ENCODE peak calls at places on chromosomes 11 and 22, in five cellular contexts. A, R, K, L and W are unnamed samples.

GRCh38 chr11:86499723-86500129 is 125.0 kb downstream of the CCDC81 start:
- DNase-seq in R (no peak), A (no peak), K (no peak), L (no peak), W (no peak)

GRCh38 chr22:45154383-45154782 is 9.3 kb upstream of the NUP50 start:
- DNase-seq in A (peak), L (no peak), K (peak), R (no peak), W (no peak)

GRCh38 chr11:10584071-10584501 is 15.6 kb upstream of the LYVE1 start:
- DNase-seq in L (no peak), R (no peak), A (peak), K (peak), W (no peak)

GRCh38 chr11:131888230-131888826 is 517.9 kb downstream of the NTM start:
- DNase-seq in L (peak), R (no peak), A (peak), K (peak), W (no peak)

GRCh38 chr11:67577951-67578350 is 5.7 kb upstream of the GSTP1 start:
- DNase-seq in L (no peak), R (no peak), A (no peak), K (no peak), W (no peak)

GRCh38 chr22:29689872-29690213 is 30.0 kb upstream of the CABP7 start:
- DNase-seq in A (no peak), K (peak), L (peak), R (no peak), W (peak)

GRCh38 chr22:31286360-31287255 is 5.7 kb downstream of the PIK3IP1 start:
- DNase-seq in K (no peak), L (no peak), A (no peak), R (no peak), W (peak)

GRCh38 chr22:47175151-47175760 is 412.8 kb downstream of the TBC1D22A start:
- DNase-seq in L (no peak), R (no peak), A (no peak), K (no peak), W (no peak)

GRCh38 chr22:42624551-42625106 is 9.9 kb upstream of the POLDIP3 start:
- DNase-seq in K (no peak), A (no peak), R (no peak), L (no peak), W (no peak)

GRCh38 chr11:68146704-68147474 is 25.7 kb upstream of the CHKA start:
- DNase-seq in A (no peak), L (no peak), K (peak), R (no peak), W (no peak)

GRCh38 chr11:72363112-72363511 is 71.2 kb downstream of the CLPB start:
- DNase-seq in L (no peak), A (no peak), R (no peak), K (no peak), W (no peak)

GRCh38 chr11:47121731-47122130 is 54.9 kb downstream of the ARFGAP2 start:
- DNase-seq in L (no peak), A (no peak), R (no peak), K (no peak), W (no peak)

GRCh38 chr11:12717851-12718291 is 43.6 kb downstream of the TEAD1 start:
- DNase-seq in R (no peak), K (peak), L (peak), A (no peak), W (peak)

GRCh38 chr22:43378011-43378704 is 33.7 kb upstream of the MPPED1 start:
- DNase-seq in A (no peak), L (no peak), K (peak), R (no peak), W (no peak)

GRCh38 chr11:267491-267994 is 10.7 kb upstream of the NLRP6 start:
- DNase-seq in K (no peak), A (no peak), L (peak), R (no peak), W (no peak)

GRCh38 chr11:47179655-47179991 is 2.9 kb upstream of the ARFGAP2 start:
- DNase-seq in K (no peak), A (no peak), L (no peak), R (no peak), W (peak)

GRCh38 chr11:28086569-28086968 is 21.4 kb downstream of the KIF18A start:
- DNase-seq in L (peak), A (no peak), R (no peak), K (peak), W (no peak)

GRCh38 chr22:27684856-27685255 is 116.7 kb downstream of the MN1 start:
- DNase-seq in K (no peak), L (no peak), A (no peak), R (no peak), W (no peak)

GRCh38 chr11:118980191-118980881 is 8.8 kb downstream of the FOXR1 start:
- DNase-seq in L (no peak), K (no peak), A (no peak), R (no peak), W (no peak)

GRCh38 chr11:122803716-122804115 is 34.6 kb upstream of the CRTAM start:
- DNase-seq in R (no peak), L (peak), A (no peak), K (no peak), W (no peak)

GRCh38 chr22:25362215-25362882 is 142.9 kb downstream of the CRYBB2 start:
- DNase-seq in A (no peak), R (peak), L (no peak), K (peak), W (peak)

GRCh38 chr11:78809931-78810481 is 235.3 kb upstream of the NARS2 start:
- DNase-seq in R (no peak), A (no peak), K (no peak), L (no peak), W (no peak)

GRCh38 chr11:58318532-58318931 is 40.3 kb downstream of the OR5B17 start:
- DNase-seq in A (peak), R (no peak), L (no peak), K (no peak), W (no peak)

GRCh38 chr11:14320020-14320419 is 39.0 kb downstream of the RRAS2 start:
- DNase-seq in L (no peak), K (peak), A (no peak), R (no peak), W (peak)

GRCh38 chr11:103368151-103368550 is 258.9 kb downstream of the DYNC2H1 start:
- DNase-seq in L (no peak), R (no peak), A (no peak), K (peak), W (no peak)

GRCh38 chr11:65539401-65540289 is 14.8 kb downstream of the SCYL1 start:
- DNase-seq in R (no peak), K (no peak), L (peak), A (no peak), W (no peak)

GRCh38 chr11:65542738-65543390 is 15.3 kb downstream of the LTBP3 start:
- DNase-seq in L (no peak), R (no peak), K (no peak), A (no peak), W (no peak)

GRCh38 chr11:65538915-65539374 is 14.1 kb downstream of the SCYL1 start:
- DNase-seq in K (no peak), A (no peak), R (no peak), L (no peak), W (no peak)

GRCh38 chr11:65540290-65541092 is 15.6 kb downstream of the SCYL1 start:
- DNase-seq in R (peak), K (peak), A (peak), L (peak), W (peak)

DNA sequence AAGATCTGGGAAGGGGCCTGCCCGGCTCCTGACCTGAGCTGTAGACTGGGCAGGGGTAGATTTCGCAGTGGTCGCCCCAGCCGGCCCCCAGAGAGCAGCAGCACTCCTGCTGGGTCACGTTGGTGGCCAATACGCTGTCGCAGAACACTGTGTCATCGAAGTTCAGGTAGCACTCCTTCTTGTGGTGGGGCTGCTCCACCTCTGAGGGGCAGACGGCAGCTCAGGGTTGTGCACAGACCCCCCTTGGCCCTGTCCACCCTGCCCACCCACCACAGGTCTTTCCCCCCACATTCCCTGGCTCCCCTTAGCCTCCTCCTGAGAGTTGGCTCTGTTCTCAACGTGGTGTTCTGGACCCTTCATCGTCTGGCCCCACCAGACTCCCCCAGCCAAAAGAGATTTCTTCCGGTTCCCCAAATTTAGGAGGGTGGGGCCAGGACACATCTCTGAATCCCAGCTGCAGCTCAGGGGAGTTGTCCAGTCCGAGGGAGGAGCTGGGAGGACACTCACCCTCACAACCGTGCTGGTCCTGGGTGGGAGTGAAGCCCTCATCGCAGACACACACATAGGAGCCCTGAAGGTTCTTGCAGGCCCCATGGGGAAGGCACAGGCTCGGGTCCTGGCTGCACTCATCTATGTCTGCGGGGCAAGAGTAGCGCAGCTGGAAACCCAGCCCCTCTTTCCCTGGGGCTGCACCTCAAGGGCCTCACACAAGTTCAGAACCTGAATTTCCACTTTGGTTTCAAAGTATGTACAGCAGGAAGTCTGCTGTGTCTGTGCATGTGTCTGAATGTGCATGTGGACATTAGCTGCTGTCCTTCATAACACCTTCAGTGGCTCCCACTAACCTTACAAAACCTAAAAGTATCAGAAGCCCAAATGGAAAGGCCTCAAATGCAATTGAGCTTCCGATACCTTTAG is 16.5 kb downstream of the SCYL1 start:
- DNase-seq in R (no peak), K (no peak), A (no peak), L (peak), W (no peak)
- H3K4me3 ChIP-seq in R (peak), K (peak), A (peak), L (peak), W (peak)

GRCh38 chr22:50170453-50171318 is at the start of gene PANX2:
- DNase-seq in A (no peak), K (peak), L (no peak), R (no peak), W (no peak)

GRCh38 chr22:50167689-50168489 is 2.6 kb upstream of the PANX2 start:
- DNase-seq in A (no peak), L (no peak), R (no peak), K (no peak), W (no peak)

GRCh38 chr22:50169181-50169759 is 1.3 kb upstream of the PANX2 start:
- DNase-seq in K (no peak), R (no peak), L (no peak), A (no peak), W (no peak)

GRCh38 chr22:50171319-50171964 is 911 bp downstream of the PANX2 start:
- DNase-seq in R (no peak), A (no peak), K (no peak), L (no peak), W (no peak)

DNA sequence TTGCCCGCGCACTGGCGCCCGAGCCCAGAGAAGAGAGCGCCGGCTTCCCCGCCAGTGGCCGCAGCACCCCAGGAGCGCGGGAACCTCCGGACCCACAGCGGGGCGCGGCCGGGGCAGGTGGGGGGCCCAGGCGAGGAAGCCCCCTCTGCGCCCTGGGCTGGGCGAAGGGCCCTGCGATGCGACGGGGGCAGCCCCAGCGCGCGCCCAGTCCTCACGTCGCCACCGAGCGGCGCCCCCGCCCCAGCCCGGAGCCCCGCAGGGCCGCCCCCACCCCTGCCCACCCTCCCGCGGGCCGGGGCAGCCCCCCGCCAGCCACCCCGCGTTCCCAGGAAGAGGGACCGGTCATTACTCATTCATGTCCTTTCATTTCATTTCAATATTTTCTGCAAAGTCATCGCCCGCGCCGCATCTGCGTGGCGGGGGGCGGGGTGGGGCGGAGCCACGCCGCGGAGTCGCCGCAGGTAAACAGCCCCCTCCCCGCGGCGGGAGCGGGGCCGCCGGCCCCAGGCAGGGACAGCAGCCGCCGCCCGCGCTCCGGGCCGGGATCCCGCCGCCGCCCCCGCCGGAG is 673 bp upstream of the PANX2 start:
- DNase-seq in A (no peak), K (peak), L (no peak), R (no peak), W (no peak)
- H3K4me3 ChIP-seq in A (peak), K (no peak), L (peak), R (peak), W (no peak)

DNA sequence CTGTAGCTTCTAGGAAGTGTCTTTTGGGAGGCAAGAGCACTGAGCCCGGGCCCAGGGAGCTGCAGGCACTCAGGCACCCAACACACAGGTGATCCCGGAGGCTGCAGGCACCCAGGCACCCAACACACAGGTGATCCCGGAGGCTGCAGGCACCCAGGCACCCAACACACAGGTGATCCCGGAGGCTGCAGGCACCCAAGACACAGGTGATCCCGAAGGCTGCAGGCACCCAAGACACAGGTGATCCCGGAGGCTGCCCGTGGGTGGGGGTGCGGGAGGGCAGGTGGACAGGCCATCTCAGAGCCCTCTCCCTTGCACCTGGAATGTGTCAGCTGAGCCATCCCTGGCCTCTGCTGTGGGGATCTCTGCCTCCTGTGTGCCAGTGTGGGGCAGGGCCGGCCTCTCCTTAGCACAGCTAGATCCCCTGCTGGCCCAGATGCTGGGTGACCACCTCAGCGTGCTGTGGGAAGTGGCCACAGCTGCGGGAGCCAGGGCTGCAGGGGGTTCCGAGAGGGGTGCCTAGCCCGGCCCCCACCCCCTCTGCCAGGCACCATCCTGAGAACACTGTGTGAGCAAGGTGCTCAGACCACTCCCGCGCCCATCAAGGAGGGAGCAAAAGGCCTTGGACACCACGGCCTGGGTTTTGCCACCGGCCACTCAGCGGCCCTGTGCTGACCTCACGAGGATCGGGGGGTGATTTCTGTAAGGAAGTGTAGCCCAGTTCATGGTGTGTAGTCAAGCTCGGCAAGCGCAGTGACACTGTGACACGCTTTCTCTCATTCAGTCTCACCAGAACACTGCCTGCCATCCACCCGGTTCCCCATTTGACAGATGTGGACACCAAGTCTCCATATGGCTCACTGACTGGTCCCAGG is 14.2 kb downstream of the MRGPRG start:
- DNase-seq in K (no peak), A (no peak), R (no peak), L (no peak), W (no peak)
- H3K4me3 ChIP-seq in K (no peak), A (no peak), R (no peak), L (no peak), W (no peak)

GRCh38 chr11:45791524-45791923 is 13.4 kb upstream of the SLC35C1 start:
- DNase-seq in R (no peak), A (no peak), K (no peak), L (no peak), W (no peak)

GRCh38 chr11:45794169-45794568 is 10.8 kb upstream of the SLC35C1 start:
- DNase-seq in K (no peak), A (no peak), R (no peak), L (no peak), W (no peak)

GRCh38 chr11:45786272-45786671 is 18.7 kb upstream of the SLC35C1 start:
- DNase-seq in L (no peak), A (no peak), R (no peak), K (no peak), W (no peak)

GRCh38 chr11:45788887-45789286 is 16.1 kb upstream of the SLC35C1 start:
- DNase-seq in R (no peak), L (no peak), K (no peak), A (no peak), W (no peak)
- H3K4me3 ChIP-seq in R (no peak), L (no peak), K (no peak), A (no peak), W (no peak)